ENCODE peak calls at places on chromosome 11, in five cellular contexts. One of them, this sample, is unnamed.

GRCh38 chr11:29171350-29171950 is 845.4 kb downstream of the KCNA4 start:
- DNase-seq in fibroblast of lung: peak; percentile 77
- DNase-seq in ovary: no peak
- DNase-seq in CD8-positive, alpha-beta T cell: no peak
- DNase-seq in CD8-positive, alpha-beta memory T cell: no peak
- DNase-seq in this sample: no peak

GRCh38 chr11:18768472-18768901 is 23.1 kb downstream of the PTPN5 start:
- DNase-seq in ovary: no peak
- DNase-seq in CD8-positive, alpha-beta T cell: no peak
- DNase-seq in CD8-positive, alpha-beta memory T cell: no peak
- DNase-seq in fibroblast of lung: no peak
- DNase-seq in this sample: no peak

GRCh38 chr11:122642472-122642922 is 13.0 kb upstream of the UBASH3B start:
- DNase-seq in CD8-positive, alpha-beta T cell: no peak
- DNase-seq in fibroblast of lung: peak; percentile 98
- DNase-seq in ovary: no peak
- DNase-seq in CD8-positive, alpha-beta memory T cell: no peak
- DNase-seq in this sample: no peak

GRCh38 chr11:11291432-11292015 is 61.5 kb downstream of the CSNK2A3 start:
- DNase-seq in fibroblast of lung: no peak
- DNase-seq in ovary: no peak
- DNase-seq in CD8-positive, alpha-beta memory T cell: no peak
- DNase-seq in CD8-positive, alpha-beta T cell: no peak
- DNase-seq in this sample: no peak

GRCh38 chr11:73576226-73576625 is 21.7 kb downstream of the FAM168A start:
- DNase-seq in ovary: no peak
- DNase-seq in CD8-positive, alpha-beta T cell: no peak
- DNase-seq in CD8-positive, alpha-beta memory T cell: no peak
- DNase-seq in fibroblast of lung: no peak
- DNase-seq in this sample: no peak

GRCh38 chr11:32173435-32173834 is 82.6 kb downstream of the RCN1 start:
- DNase-seq in CD8-positive, alpha-beta T cell: no peak
- DNase-seq in ovary: peak; percentile 21
- DNase-seq in CD8-positive, alpha-beta memory T cell: no peak
- DNase-seq in fibroblast of lung: peak; percentile 58
- DNase-seq in this sample: no peak

GRCh38 chr11:22539851-22540376 is 85.7 kb downstream of the FANCF start:
- DNase-seq in fibroblast of lung: peak; percentile 43
- DNase-seq in CD8-positive, alpha-beta memory T cell: no peak
- DNase-seq in ovary: no peak
- DNase-seq in CD8-positive, alpha-beta T cell: no peak
- DNase-seq in this sample: no peak

GRCh38 chr11:92643827-92644226 is 325.6 kb upstream of the MTNR1B start:
- DNase-seq in fibroblast of lung: no peak
- DNase-seq in CD8-positive, alpha-beta memory T cell: no peak
- DNase-seq in CD8-positive, alpha-beta T cell: no peak
- DNase-seq in ovary: no peak
- DNase-seq in this sample: no peak

GRCh38 chr11:13327421-13327820 is 49.8 kb downstream of the BMAL1 start:
- DNase-seq in ovary: no peak
- DNase-seq in CD8-positive, alpha-beta T cell: no peak
- DNase-seq in fibroblast of lung: no peak
- DNase-seq in CD8-positive, alpha-beta memory T cell: no peak
- DNase-seq in this sample: no peak

GRCh38 chr11:21838422-21838821 is 354.5 kb upstream of the ANO5 start:
- DNase-seq in CD8-positive, alpha-beta T cell: no peak
- DNase-seq in fibroblast of lung: no peak
- DNase-seq in CD8-positive, alpha-beta memory T cell: no peak
- DNase-seq in ovary: no peak
- DNase-seq in this sample: no peak

GRCh38 chr11:12569499-12570040 is 104.7 kb upstream of the TEAD1 start:
- DNase-seq in fibroblast of lung: peak; percentile 91
- DNase-seq in CD8-positive, alpha-beta T cell: no peak
- DNase-seq in ovary: no peak
- DNase-seq in CD8-positive, alpha-beta memory T cell: no peak
- DNase-seq in this sample: no peak

GRCh38 chr11:123519055-123519796 is 89.2 kb downstream of the GRAMD1B start:
- DNase-seq in CD8-positive, alpha-beta T cell: no peak
- DNase-seq in CD8-positive, alpha-beta memory T cell: no peak
- DNase-seq in ovary: peak; percentile 31
- DNase-seq in fibroblast of lung: peak; percentile 52
- DNase-seq in this sample: no peak

GRCh38 chr11:12677131-12677530 is 2.9 kb downstream of the TEAD1 start:
- DNase-seq in fibroblast of lung: peak; percentile 53
- DNase-seq in CD8-positive, alpha-beta T cell: no peak
- DNase-seq in ovary: peak; percentile 34
- DNase-seq in CD8-positive, alpha-beta memory T cell: no peak
- DNase-seq in this sample: no peak

GRCh38 chr11:118705111-118705741 is 25.8 kb upstream of the TREH start:
- DNase-seq in CD8-positive, alpha-beta T cell: peak; percentile 17
- DNase-seq in ovary: no peak
- DNase-seq in fibroblast of lung: no peak
- DNase-seq in CD8-positive, alpha-beta memory T cell: peak; percentile 29
- DNase-seq in this sample: peak; percentile 45

GRCh38 chr11:10314199-10315072 is 9.6 kb downstream of the ADM start:
- DNase-seq in CD8-positive, alpha-beta memory T cell: no peak
- DNase-seq in ovary: no peak
- DNase-seq in CD8-positive, alpha-beta T cell: no peak
- DNase-seq in fibroblast of lung: peak; percentile 69
- DNase-seq in this sample: no peak

GRCh38 chr11:126430581-126431320 is 75.3 kb downstream of the ST3GAL4 start:
- DNase-seq in fibroblast of lung: peak; percentile 10
- DNase-seq in ovary: no peak
- DNase-seq in CD8-positive, alpha-beta T cell: no peak
- DNase-seq in CD8-positive, alpha-beta memory T cell: no peak
- DNase-seq in this sample: no peak

GRCh38 chr11:3022982-3023381 is 30.9 kb upstream of the NAP1L4 start:
- DNase-seq in CD8-positive, alpha-beta memory T cell: no peak
- DNase-seq in fibroblast of lung: peak; percentile 80
- DNase-seq in CD8-positive, alpha-beta T cell: no peak
- DNase-seq in ovary: no peak
- DNase-seq in this sample: no peak

GRCh38 chr11:107251298-107251697 is 206.3 kb downstream of the CWF19L2 start:
- DNase-seq in CD8-positive, alpha-beta memory T cell: no peak
- DNase-seq in fibroblast of lung: no peak
- DNase-seq in ovary: no peak
- DNase-seq in CD8-positive, alpha-beta T cell: no peak
- DNase-seq in this sample: no peak

GRCh38 chr11:92035488-92035887 is 189.1 kb upstream of the FAT3 start:
- DNase-seq in ovary: no peak
- DNase-seq in fibroblast of lung: no peak
- DNase-seq in CD8-positive, alpha-beta T cell: no peak
- DNase-seq in CD8-positive, alpha-beta memory T cell: no peak
- DNase-seq in this sample: no peak

GRCh38 chr11:11243258-11243789 is 109.7 kb downstream of the CSNK2A3 start:
- DNase-seq in ovary: no peak
- DNase-seq in fibroblast of lung: no peak
- DNase-seq in CD8-positive, alpha-beta memory T cell: no peak
- DNase-seq in CD8-positive, alpha-beta T cell: no peak
- DNase-seq in this sample: no peak

GRCh38 chr11:109783842-109784241 is 309.4 kb upstream of the ZC3H12C start:
- DNase-seq in CD8-positive, alpha-beta T cell: no peak
- DNase-seq in ovary: no peak
- DNase-seq in CD8-positive, alpha-beta memory T cell: no peak
- DNase-seq in fibroblast of lung: no peak
- DNase-seq in this sample: no peak

GRCh38 chr11:3972431-3972830 is 117.0 kb downstream of the STIM1 start:
- DNase-seq in CD8-positive, alpha-beta T cell: no peak
- DNase-seq in CD8-positive, alpha-beta memory T cell: no peak
- DNase-seq in fibroblast of lung: no peak
- DNase-seq in ovary: no peak
- DNase-seq in this sample: no peak

GRCh38 chr11:123381817-123382554 is 48.1 kb upstream of the GRAMD1B start:
- DNase-seq in ovary: no peak
- DNase-seq in CD8-positive, alpha-beta memory T cell: no peak
- DNase-seq in CD8-positive, alpha-beta T cell: no peak
- DNase-seq in fibroblast of lung: no peak
- DNase-seq in this sample: no peak

GRCh38 chr11:62669420-62670161 is 1.9 kb upstream of the UQCC3 start:
- DNase-seq in ovary: no peak
- DNase-seq in fibroblast of lung: no peak
- DNase-seq in CD8-positive, alpha-beta T cell: no peak
- DNase-seq in CD8-positive, alpha-beta memory T cell: no peak
- DNase-seq in this sample: no peak

GRCh38 chr11:73199446-73199845 is 18.6 kb upstream of the P2RY2 start:
- DNase-seq in ovary: no peak
- DNase-seq in CD8-positive, alpha-beta T cell: no peak
- DNase-seq in CD8-positive, alpha-beta memory T cell: no peak
- DNase-seq in fibroblast of lung: no peak
- DNase-seq in this sample: no peak

GRCh38 chr11:111918390-111919256 is at the start of gene C11orf52:
- DNase-seq in CD8-positive, alpha-beta T cell: no peak
- DNase-seq in CD8-positive, alpha-beta memory T cell: no peak
- DNase-seq in ovary: peak; percentile 55
- DNase-seq in fibroblast of lung: peak; percentile 37
- DNase-seq in this sample: no peak

GRCh38 chr11:82823635-82824614 is 76.3 kb downstream of the PRCP start:
- DNase-seq in CD8-positive, alpha-beta T cell: no peak
- DNase-seq in CD8-positive, alpha-beta memory T cell: no peak
- DNase-seq in ovary: no peak
- DNase-seq in fibroblast of lung: peak; percentile 12
- DNase-seq in this sample: no peak

GRCh38 chr11:41789376-41789775 is 329.9 kb upstream of the LRRC4C start:
- DNase-seq in fibroblast of lung: no peak
- DNase-seq in CD8-positive, alpha-beta T cell: no peak
- DNase-seq in CD8-positive, alpha-beta memory T cell: no peak
- DNase-seq in ovary: no peak
- DNase-seq in this sample: no peak

GRCh38 chr11:66639066-66639813 is 737 bp downstream of the RBM4 start:
- DNase-seq in CD8-positive, alpha-beta memory T cell: no peak
- DNase-seq in fibroblast of lung: peak; percentile 39
- DNase-seq in CD8-positive, alpha-beta T cell: no peak
- DNase-seq in ovary: no peak
- DNase-seq in this sample: peak; percentile 51

GRCh38 chr11:100445231-100445735 is 241.8 kb upstream of the ARHGAP42 start:
- DNase-seq in CD8-positive, alpha-beta T cell: no peak
- DNase-seq in fibroblast of lung: peak; percentile 20
- DNase-seq in ovary: no peak
- DNase-seq in CD8-positive, alpha-beta memory T cell: no peak
- DNase-seq in this sample: no peak

GRCh38 chr11:113251281-113251680 is 63.1 kb upstream of the TTC12 start:
- DNase-seq in fibroblast of lung: no peak
- DNase-seq in CD8-positive, alpha-beta memory T cell: no peak
- DNase-seq in CD8-positive, alpha-beta T cell: no peak
- DNase-seq in ovary: no peak
- DNase-seq in this sample: no peak

GRCh38 chr11:113249786-113250185 is 64.6 kb upstream of the TTC12 start:
- DNase-seq in ovary: no peak
- DNase-seq in fibroblast of lung: no peak
- DNase-seq in CD8-positive, alpha-beta memory T cell: no peak
- DNase-seq in CD8-positive, alpha-beta T cell: no peak
- DNase-seq in this sample: no peak

GRCh38 chr11:113249491-113249763 is 65.0 kb upstream of the TTC12 start:
- DNase-seq in CD8-positive, alpha-beta T cell: no peak
- DNase-seq in CD8-positive, alpha-beta memory T cell: no peak
- DNase-seq in fibroblast of lung: no peak
- DNase-seq in ovary: no peak
- DNase-seq in this sample: no peak

GRCh38 chr11:113247231-113247630 is 67.2 kb upstream of the TTC12 start:
- DNase-seq in fibroblast of lung: no peak
- DNase-seq in CD8-positive, alpha-beta T cell: no peak
- DNase-seq in ovary: no peak
- DNase-seq in CD8-positive, alpha-beta memory T cell: no peak
- DNase-seq in this sample: no peak

GRCh38 chr11:113248702-113249490 is 65.5 kb upstream of the TTC12 start:
- DNase-seq in CD8-positive, alpha-beta T cell: no peak
- DNase-seq in fibroblast of lung: no peak
- DNase-seq in CD8-positive, alpha-beta memory T cell: no peak
- DNase-seq in ovary: no peak
- DNase-seq in this sample: no peak
- H3K27ac ChIP-seq in CD8-positive, alpha-beta T cell: no peak overlapping the region
- H3K27ac ChIP-seq in fibroblast of lung: no peak overlapping the region
- H3K27ac ChIP-seq in CD8-positive, alpha-beta memory T cell: no peak overlapping the region
- H3K27ac ChIP-seq in ovary: no peak overlapping the region
- H3K27ac ChIP-seq in this sample: no peak overlapping the region

DNA sequence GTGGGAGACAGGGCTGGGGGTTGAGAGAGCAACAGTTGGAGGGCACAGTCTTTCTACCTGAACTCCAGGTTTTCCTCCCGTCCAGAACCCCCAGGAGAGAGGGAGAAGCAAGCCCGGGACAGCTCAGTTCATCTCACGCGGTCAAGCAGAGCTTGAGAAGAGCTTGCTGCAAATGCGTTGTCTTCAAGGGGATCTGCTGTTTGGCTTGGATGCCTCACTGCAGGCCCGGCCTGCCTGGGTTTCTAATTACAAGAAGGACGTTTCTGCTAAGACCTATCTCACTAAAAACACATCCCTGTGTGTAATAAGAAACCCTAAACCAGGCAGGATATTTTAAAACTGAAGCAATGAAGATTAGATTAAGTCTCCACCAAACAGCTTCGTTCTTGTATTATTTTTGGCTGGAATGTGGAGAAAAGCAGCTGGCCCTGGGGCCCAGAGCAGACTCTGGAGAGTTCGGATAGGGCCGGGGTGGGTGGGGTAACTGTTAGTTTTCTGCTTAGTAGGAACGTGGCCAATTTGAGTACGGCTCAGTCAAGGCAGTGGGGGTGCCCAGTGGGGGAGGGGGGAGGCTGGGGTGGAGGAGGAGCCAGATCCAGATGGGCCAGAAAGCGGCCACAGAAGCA is 6.0 kb downstream of the PKNOX2 start:
- DNase-seq in ovary: peak; percentile 83
- DNase-seq in fibroblast of lung: peak; percentile 96
- DNase-seq in CD8-positive, alpha-beta memory T cell: no peak
- DNase-seq in CD8-positive, alpha-beta T cell: no peak
- DNase-seq in this sample: no peak
- H3K27ac ChIP-seq in ovary: peak overlapping the region; percentile 66
- H3K27ac ChIP-seq in fibroblast of lung: peak overlapping the region; percentile 66
- H3K27ac ChIP-seq in CD8-positive, alpha-beta memory T cell: no peak overlapping the region
- H3K27ac ChIP-seq in CD8-positive, alpha-beta T cell: no peak overlapping the region
- H3K27ac ChIP-seq in this sample: no peak overlapping the region

GRCh38 chr11:64304316-64305072 is 830 bp upstream of the ESRRA start:
- DNase-seq in fibroblast of lung: peak; percentile 78
- DNase-seq in CD8-positive, alpha-beta T cell: peak; percentile 90
- DNase-seq in CD8-positive, alpha-beta memory T cell: peak; percentile 94
- DNase-seq in ovary: peak; percentile 79
- DNase-seq in this sample: no peak

GRCh38 chr11:64305691-64306562 is 603 bp downstream of the ESRRA start:
- DNase-seq in CD8-positive, alpha-beta T cell: peak; percentile 34
- DNase-seq in fibroblast of lung: peak; percentile 20
- DNase-seq in CD8-positive, alpha-beta memory T cell: peak; percentile 47
- DNase-seq in ovary: peak; percentile 67
- DNase-seq in this sample: no peak

GRCh38 chr11:64305075-64305690 is at the start of gene ESRRA:
- DNase-seq in CD8-positive, alpha-beta T cell: peak; percentile 97
- DNase-seq in fibroblast of lung: peak; percentile 94
- DNase-seq in CD8-positive, alpha-beta memory T cell: peak; percentile 100
- DNase-seq in ovary: peak; percentile 99
- DNase-seq in this sample: peak; percentile 98

GRCh38 chr11:64303109-64304031 is 2.0 kb upstream of the ESRRA start:
- DNase-seq in ovary: no peak
- DNase-seq in CD8-positive, alpha-beta memory T cell: no peak
- DNase-seq in CD8-positive, alpha-beta T cell: no peak
- DNase-seq in fibroblast of lung: no peak
- DNase-seq in this sample: no peak

GRCh38 chr11:64304032-64304315 is 1.4 kb upstream of the ESRRA start:
- DNase-seq in ovary: no peak
- DNase-seq in CD8-positive, alpha-beta T cell: no peak
- DNase-seq in fibroblast of lung: no peak
- DNase-seq in CD8-positive, alpha-beta memory T cell: no peak
- DNase-seq in this sample: no peak
- H3K27ac ChIP-seq in ovary: no peak overlapping the region
- H3K27ac ChIP-seq in CD8-positive, alpha-beta T cell: peak overlapping the region; percentile 98
- H3K27ac ChIP-seq in fibroblast of lung: peak overlapping the region; percentile 87
- H3K27ac ChIP-seq in CD8-positive, alpha-beta memory T cell: peak overlapping the region; percentile 89
- H3K27ac ChIP-seq in this sample: peak overlapping the region; percentile 98

GRCh38 chr11:58058276-58059010 is 27.7 kb downstream of the OR6Q1 start:
- DNase-seq in ovary: no peak
- DNase-seq in CD8-positive, alpha-beta memory T cell: no peak
- DNase-seq in fibroblast of lung: no peak
- DNase-seq in CD8-positive, alpha-beta T cell: no peak
- DNase-seq in this sample: no peak
- H3K27ac ChIP-seq in ovary: no peak overlapping the region
- H3K27ac ChIP-seq in CD8-positive, alpha-beta memory T cell: no peak overlapping the region
- H3K27ac ChIP-seq in fibroblast of lung: peak overlapping the region; percentile 91
- H3K27ac ChIP-seq in CD8-positive, alpha-beta T cell: no peak overlapping the region
- H3K27ac ChIP-seq in this sample: no peak overlapping the region